ENCODE peak calls at places on chromosome 1, in eight cellular contexts. B is NCI-H2171 treated with DMSO at 0.1 percent for 48 hours; T is activated CD4-positive, CD25-positive, alpha-beta regulatory T cell treated with anti-CD3 and anti-CD28 coated beads, Interleukin-2, amount 50 U/mL, for 72 hours; I is SJCRH30; R is nephron progenitor cell; W is colonic mucosa; E is NCI-H345; J is body of pancreas. N is an unnamed sample.

GRCh38 chr1:100428160-100428559 is 75.9 kb downstream of the CDC14A start:
- DNase-seq in R (no peak), T (no peak), J (no peak), E (no peak), B (no peak), W (no peak), I (no peak), N (no peak)

GRCh38 chr1:206550446-206550845 is 43.1 kb downstream of the RASSF5 start:
- DNase-seq in I (no peak), T (no peak), B (peak; percentile 42), W (no peak), R (no peak), E (peak; percentile 93), J (no peak), N (no peak)

GRCh38 chr1:109925159-109925990 is 14.7 kb downstream of the CSF1 start:
- DNase-seq in I (no peak), W (no peak), B (no peak), J (no peak), R (no peak), T (peak; percentile 18), E (no peak), N (no peak)

GRCh38 chr1:32894019-32894600 is 7.1 kb downstream of the TMEM54 start:
- DNase-seq in E (peak; percentile 33), T (no peak), W (no peak), I (no peak), B (peak; percentile 60), J (no peak), R (no peak), N (no peak)

GRCh38 chr1:185567006-185567405 is 167.2 kb upstream of the HMCN1 start:
- DNase-seq in W (no peak), T (no peak), J (no peak), I (no peak), B (peak; percentile 11), E (peak; percentile 74), R (no peak), N (no peak)

GRCh38 chr1:239814306-239814881 is 277.3 kb upstream of the FMN2 start:
- DNase-seq in B (no peak), W (no peak), R (no peak), E (no peak), I (peak; percentile 81), J (no peak), T (no peak), N (no peak)

GRCh38 chr1:223423641-223424233 is 30.5 kb downstream of the CCDC185 start:
- DNase-seq in B (no peak), J (no peak), I (peak; percentile 76), T (no peak), W (no peak), E (no peak), R (no peak), N (no peak)

GRCh38 chr1:167661527-167662436 is 31.8 kb downstream of the RCSD1 start:
- DNase-seq in R (no peak), T (no peak), E (no peak), J (no peak), W (no peak), B (no peak), I (peak; percentile 67), N (no peak)

GRCh38 chr1:97334454-97334853 is 586.4 kb downstream of the DPYD start:
- DNase-seq in E (no peak), R (no peak), I (no peak), T (no peak), B (no peak), J (no peak), W (no peak), N (no peak)

GRCh38 chr1:156860639-156861423 is at the start of gene NTRK1:
- DNase-seq in R (peak; percentile 71), T (peak; percentile 47), B (peak; percentile 85), J (no peak), I (peak; percentile 70), W (peak; percentile 24), E (peak; percentile 58), N (no peak)

N was measured in neural crest cell.